ENCODE peak calls at places on chromosome 15, in ten cellular contexts. One of them, this sample, is unnamed.
A peak's percentile ranks its signal among the peaks of the same experiment; 100 is the strongest.

GRCh38 chr15:28023933-28024888 is 74.9 kb downstream of the OCA2 start:
- DNase-seq in DMS153: no peak
- DNase-seq in lower lobe of right lung: no peak
- DNase-seq in renal cortical epithelial cell: no peak
- DNase-seq in iris pigment epithelial cell: no peak
- DNase-seq in psoas muscle: no peak
- DNase-seq in NCI-H1436: no peak
- DNase-seq in GM13976: peak; percentile 15
- DNase-seq in progenitor cell of endocrine pancreas: no peak
- DNase-seq in activated CD4-positive, alpha-beta T cell treated with anti-CD3 and anti-CD28 coated beads for 24 hours: no peak
- DNase-seq in this sample: no peak

GRCh38 chr15:83843511-83843910 is 189.6 kb downstream of the ADAMTSL3 start:
- DNase-seq in DMS153: no peak
- DNase-seq in lower lobe of right lung: no peak
- DNase-seq in renal cortical epithelial cell: no peak
- DNase-seq in iris pigment epithelial cell: peak; percentile 66
- DNase-seq in psoas muscle: peak; percentile 64
- DNase-seq in NCI-H1436: no peak
- DNase-seq in GM13976: no peak
- DNase-seq in progenitor cell of endocrine pancreas: no peak
- DNase-seq in activated CD4-positive, alpha-beta T cell treated with anti-CD3 and anti-CD28 coated beads for 24 hours: no peak
- DNase-seq in this sample: no peak

GRCh38 chr15:90201150-90201943 is at the start of gene SEMA4B:
- DNase-seq in DMS153: no peak
- DNase-seq in lower lobe of right lung: peak; percentile 90
- DNase-seq in renal cortical epithelial cell: peak; percentile 44
- DNase-seq in iris pigment epithelial cell: peak; percentile 49
- DNase-seq in psoas muscle: peak; percentile 77
- DNase-seq in NCI-H1436: peak; percentile 57
- DNase-seq in GM13976: peak; percentile 95
- DNase-seq in progenitor cell of endocrine pancreas: peak; percentile 77
- DNase-seq in activated CD4-positive, alpha-beta T cell treated with anti-CD3 and anti-CD28 coated beads for 24 hours: peak; percentile 48
- DNase-seq in this sample: peak; percentile 56

GRCh38 chr15:63677778-63678177 is 80.6 kb downstream of the FBXL22 start:
- DNase-seq in DMS153: no peak
- DNase-seq in lower lobe of right lung: peak; percentile 90
- DNase-seq in renal cortical epithelial cell: no peak
- DNase-seq in iris pigment epithelial cell: no peak
- DNase-seq in psoas muscle: peak; percentile 58
- DNase-seq in NCI-H1436: no peak
- DNase-seq in GM13976: no peak
- DNase-seq in progenitor cell of endocrine pancreas: no peak
- DNase-seq in activated CD4-positive, alpha-beta T cell treated with anti-CD3 and anti-CD28 coated beads for 24 hours: no peak
- DNase-seq in this sample: peak; percentile 86

GRCh38 chr15:93314245-93314644 is 225.2 kb upstream of the RGMA start:
- DNase-seq in DMS153: no peak
- DNase-seq in lower lobe of right lung: no peak
- DNase-seq in renal cortical epithelial cell: no peak
- DNase-seq in iris pigment epithelial cell: no peak
- DNase-seq in psoas muscle: no peak
- DNase-seq in NCI-H1436: no peak
- DNase-seq in GM13976: no peak
- DNase-seq in progenitor cell of endocrine pancreas: no peak
- DNase-seq in activated CD4-positive, alpha-beta T cell treated with anti-CD3 and anti-CD28 coated beads for 24 hours: no peak
- DNase-seq in this sample: no peak

GRCh38 chr15:79310612-79310984 is 314 bp upstream of the TMED3 start:
- DNase-seq in DMS153: no peak
- DNase-seq in lower lobe of right lung: no peak
- DNase-seq in renal cortical epithelial cell: peak; percentile 21
- DNase-seq in iris pigment epithelial cell: peak; percentile 23
- DNase-seq in psoas muscle: no peak
- DNase-seq in NCI-H1436: no peak
- DNase-seq in GM13976: no peak
- DNase-seq in progenitor cell of endocrine pancreas: no peak
- DNase-seq in activated CD4-positive, alpha-beta T cell treated with anti-CD3 and anti-CD28 coated beads for 24 hours: peak; percentile 4
- DNase-seq in this sample: no peak

GRCh38 chr15:67178569-67179210 is 75.8 kb downstream of the AAGAB start:
- DNase-seq in DMS153: no peak
- DNase-seq in lower lobe of right lung: peak; percentile 68
- DNase-seq in renal cortical epithelial cell: peak; percentile 45
- DNase-seq in iris pigment epithelial cell: peak; percentile 99
- DNase-seq in psoas muscle: no peak
- DNase-seq in NCI-H1436: no peak
- DNase-seq in GM13976: no peak
- DNase-seq in progenitor cell of endocrine pancreas: no peak
- DNase-seq in activated CD4-positive, alpha-beta T cell treated with anti-CD3 and anti-CD28 coated beads for 24 hours: no peak
- DNase-seq in this sample: peak; percentile 42

GRCh38 chr15:60118146-60118545 is 114.0 kb downstream of the FOXB1 start:
- DNase-seq in DMS153: no peak
- DNase-seq in lower lobe of right lung: no peak
- DNase-seq in renal cortical epithelial cell: no peak
- DNase-seq in iris pigment epithelial cell: no peak
- DNase-seq in psoas muscle: no peak
- DNase-seq in NCI-H1436: peak; percentile 58
- DNase-seq in GM13976: no peak
- DNase-seq in progenitor cell of endocrine pancreas: no peak
- DNase-seq in activated CD4-positive, alpha-beta T cell treated with anti-CD3 and anti-CD28 coated beads for 24 hours: no peak
- DNase-seq in this sample: no peak

GRCh38 chr15:88247914-88248313 is 8.6 kb downstream of the NTRK3 start:
- DNase-seq in DMS153: no peak
- DNase-seq in lower lobe of right lung: no peak
- DNase-seq in renal cortical epithelial cell: no peak
- DNase-seq in iris pigment epithelial cell: no peak
- DNase-seq in psoas muscle: no peak
- DNase-seq in NCI-H1436: no peak
- DNase-seq in GM13976: no peak
- DNase-seq in progenitor cell of endocrine pancreas: no peak
- DNase-seq in activated CD4-positive, alpha-beta T cell treated with anti-CD3 and anti-CD28 coated beads for 24 hours: no peak
- DNase-seq in this sample: no peak

GRCh38 chr15:78811124-78811824 is at the start of gene ADAMTS7:
- DNase-seq in DMS153: no peak
- DNase-seq in lower lobe of right lung: peak; percentile 76
- DNase-seq in renal cortical epithelial cell: peak; percentile 8
- DNase-seq in iris pigment epithelial cell: peak; percentile 76
- DNase-seq in psoas muscle: peak; percentile 87
- DNase-seq in NCI-H1436: peak; percentile 36
- DNase-seq in GM13976: peak; percentile 95
- DNase-seq in progenitor cell of endocrine pancreas: peak; percentile 84
- DNase-seq in activated CD4-positive, alpha-beta T cell treated with anti-CD3 and anti-CD28 coated beads for 24 hours: no peak
- DNase-seq in this sample: peak; percentile 55

GRCh38 chr15:71572452-71573053 is 237.8 kb upstream of the NR2E3 start:
- DNase-seq in DMS153: no peak
- DNase-seq in lower lobe of right lung: peak; percentile 48
- DNase-seq in renal cortical epithelial cell: peak; percentile 70
- DNase-seq in iris pigment epithelial cell: peak; percentile 51
- DNase-seq in psoas muscle: no peak
- DNase-seq in NCI-H1436: no peak
- DNase-seq in GM13976: no peak
- DNase-seq in progenitor cell of endocrine pancreas: no peak
- DNase-seq in activated CD4-positive, alpha-beta T cell treated with anti-CD3 and anti-CD28 coated beads for 24 hours: no peak
- DNase-seq in this sample: peak; percentile 34

GRCh38 chr15:71145648-71146047 is 30.4 kb downstream of the THSD4 start:
- DNase-seq in DMS153: no peak
- DNase-seq in lower lobe of right lung: no peak
- DNase-seq in renal cortical epithelial cell: no peak
- DNase-seq in iris pigment epithelial cell: no peak
- DNase-seq in psoas muscle: no peak
- DNase-seq in NCI-H1436: no peak
- DNase-seq in GM13976: no peak
- DNase-seq in progenitor cell of endocrine pancreas: no peak
- DNase-seq in activated CD4-positive, alpha-beta T cell treated with anti-CD3 and anti-CD28 coated beads for 24 hours: no peak
- DNase-seq in this sample: peak; percentile 48

This sample was measured in mucosa of gallbladder.